ENCODE peak calls at places on chromosome 20, in five cellular contexts. K is astrocyte of the spinal cord; B is prostate gland; I is lower leg skin; O is stimulated activated CD8-positive, alpha-beta memory T cell treated with anti-CD3 and anti-CD28 coated beads, Interleukin-15, amount 100 ng/mL, for 24 hours. V is an unnamed sample.

GRCh38 chr20:18705906-18706305 is 107.7 kb upstream of the SCP2D1 start:
- DNase-seq in K (no peak), B (no peak), I (no peak), O (no peak), V (no peak)

GRCh38 chr20:32116079-32116521 is 6.6 kb downstream of the TM9SF4 start:
- DNase-seq in K (peak), B (no peak), I (no peak), O (no peak), V (no peak)

GRCh38 chr20:56208121-56208520 is 40.4 kb upstream of the MC3R start:
- DNase-seq in K (no peak), B (no peak), I (no peak), O (no peak), V (no peak)

GRCh38 chr20:49914310-49915117 is 815 bp downstream of the SPATA2 start:
- DNase-seq in K (no peak), B (no peak), I (no peak), O (no peak), V (peak)

GRCh38 chr20:8094845-8095244 is 37.2 kb upstream of the PLCB1 start:
- DNase-seq in K (no peak), B (peak), I (no peak), O (no peak), V (no peak)

GRCh38 chr20:24648919-24649318 is 179.5 kb downstream of the SYNDIG1 start:
- DNase-seq in K (no peak), B (no peak), I (no peak), O (no peak), V (peak)

GRCh38 chr20:32333988-32334885 is 23.9 kb upstream of the ASXL1 start:
- DNase-seq in K (no peak), B (no peak), I (peak), O (no peak), V (no peak)

GRCh38 chr20:49874601-49875116 is 40.7 kb downstream of the SPATA2 start:
- DNase-seq in K (no peak), B (no peak), I (no peak), O (no peak), V (no peak)

GRCh38 chr20:45863543-45864470 is 6.4 kb downstream of the ZSWIM3 start:
- DNase-seq in K (no peak), B (no peak), I (no peak), O (no peak), V (no peak)

GRCh38 chr20:48703511-48704219 is 124.1 kb downstream of the PREX1 start:
- DNase-seq in K (no peak), B (no peak), I (no peak), O (no peak), V (no peak)